ENCODE peak calls at places on chromosomes 7 and 10, in seven cellular contexts. One of them, this sample, is unnamed.

GRCh38 chr10:33193867-33194521 is 140.5 kb downstream of the NRP1 start:
- DNase-seq in DMS53: peak; percentile 66
- DNase-seq in activated CD4-positive, alpha-beta T cell treated with anti-CD3 and anti-CD28 coated beads, Interleukin-2, amount 50 U/mL, for 1 hour: no peak
- DNase-seq in Ammon's horn: no peak
- DNase-seq in suprapubic skin: peak; percentile 73
- DNase-seq in activated T-cell treated with anti-CD3 and anti-CD28 coated beads for 48 hours: no peak
- DNase-seq in T-cell: no peak
- DNase-seq in this sample: no peak

GRCh38 chr10:11835704-11836103 is 12.5 kb downstream of the PROSER2 start:
- DNase-seq in DMS53: no peak
- DNase-seq in Ammon's horn: no peak
- DNase-seq in activated T-cell treated with anti-CD3 and anti-CD28 coated beads for 48 hours: no peak
- DNase-seq in suprapubic skin: no peak
- DNase-seq in T-cell: no peak
- DNase-seq in activated CD4-positive, alpha-beta T cell treated with anti-CD3 and anti-CD28 coated beads, Interleukin-2, amount 50 U/mL, for 1 hour: no peak
- DNase-seq in this sample: no peak

GRCh38 chr7:131633342-131633843 is 77.0 kb upstream of the PODXL start:
- DNase-seq in T-cell: no peak
- DNase-seq in activated T-cell treated with anti-CD3 and anti-CD28 coated beads for 48 hours: no peak
- DNase-seq in DMS53: no peak
- DNase-seq in suprapubic skin: no peak
- DNase-seq in activated CD4-positive, alpha-beta T cell treated with anti-CD3 and anti-CD28 coated beads, Interleukin-2, amount 50 U/mL, for 1 hour: no peak
- DNase-seq in Ammon's horn: no peak
- DNase-seq in this sample: no peak

GRCh38 chr7:139914306-139914747 is 85.3 kb downstream of the TBXAS1 start:
- DNase-seq in suprapubic skin: no peak
- DNase-seq in activated T-cell treated with anti-CD3 and anti-CD28 coated beads for 48 hours: no peak
- DNase-seq in activated CD4-positive, alpha-beta T cell treated with anti-CD3 and anti-CD28 coated beads, Interleukin-2, amount 50 U/mL, for 1 hour: no peak
- DNase-seq in Ammon's horn: no peak
- DNase-seq in T-cell: no peak
- DNase-seq in DMS53: peak; percentile 18
- DNase-seq in this sample: no peak

GRCh38 chr7:2016761-2017482 is 215.8 kb downstream of the MAD1L1 start:
- DNase-seq in T-cell: no peak
- DNase-seq in activated CD4-positive, alpha-beta T cell treated with anti-CD3 and anti-CD28 coated beads, Interleukin-2, amount 50 U/mL, for 1 hour: no peak
- DNase-seq in Ammon's horn: no peak
- DNase-seq in DMS53: no peak
- DNase-seq in suprapubic skin: peak; percentile 26
- DNase-seq in activated T-cell treated with anti-CD3 and anti-CD28 coated beads for 48 hours: no peak
- DNase-seq in this sample: no peak

GRCh38 chr10:33893502-33893901 is 559.0 kb upstream of the NRP1 start:
- DNase-seq in activated CD4-positive, alpha-beta T cell treated with anti-CD3 and anti-CD28 coated beads, Interleukin-2, amount 50 U/mL, for 1 hour: no peak
- DNase-seq in activated T-cell treated with anti-CD3 and anti-CD28 coated beads for 48 hours: no peak
- DNase-seq in suprapubic skin: no peak
- DNase-seq in T-cell: no peak
- DNase-seq in DMS53: no peak
- DNase-seq in Ammon's horn: no peak
- DNase-seq in this sample: no peak

GRCh38 chr7:155850730-155851678 is 38.7 kb upstream of the SHH start:
- DNase-seq in activated CD4-positive, alpha-beta T cell treated with anti-CD3 and anti-CD28 coated beads, Interleukin-2, amount 50 U/mL, for 1 hour: no peak
- DNase-seq in Ammon's horn: no peak
- DNase-seq in T-cell: no peak
- DNase-seq in activated T-cell treated with anti-CD3 and anti-CD28 coated beads for 48 hours: no peak
- DNase-seq in DMS53: no peak
- DNase-seq in suprapubic skin: peak; percentile 19
- DNase-seq in this sample: no peak

GRCh38 chr10:104337527-104337984 is 709 bp downstream of the ITPRIP start:
- DNase-seq in activated CD4-positive, alpha-beta T cell treated with anti-CD3 and anti-CD28 coated beads, Interleukin-2, amount 50 U/mL, for 1 hour: no peak
- DNase-seq in Ammon's horn: no peak
- DNase-seq in suprapubic skin: no peak
- DNase-seq in activated T-cell treated with anti-CD3 and anti-CD28 coated beads for 48 hours: no peak
- DNase-seq in DMS53: no peak
- DNase-seq in T-cell: no peak
- DNase-seq in this sample: peak; percentile 27

GRCh38 chr10:79266543-79267312 is 80.5 kb upstream of the PPIF start:
- DNase-seq in activated T-cell treated with anti-CD3 and anti-CD28 coated beads for 48 hours: no peak
- DNase-seq in T-cell: no peak
- DNase-seq in activated CD4-positive, alpha-beta T cell treated with anti-CD3 and anti-CD28 coated beads, Interleukin-2, amount 50 U/mL, for 1 hour: no peak
- DNase-seq in Ammon's horn: peak; percentile 81
- DNase-seq in DMS53: no peak
- DNase-seq in suprapubic skin: no peak
- DNase-seq in this sample: peak; percentile 53

GRCh38 chr7:74262639-74263398 is 8.6 kb upstream of the RFC2 start:
- DNase-seq in suprapubic skin: no peak
- DNase-seq in DMS53: peak; percentile 59
- DNase-seq in activated T-cell treated with anti-CD3 and anti-CD28 coated beads for 48 hours: no peak
- DNase-seq in Ammon's horn: no peak
- DNase-seq in T-cell: no peak
- DNase-seq in activated CD4-positive, alpha-beta T cell treated with anti-CD3 and anti-CD28 coated beads, Interleukin-2, amount 50 U/mL, for 1 hour: no peak
- DNase-seq in this sample: no peak

GRCh38 chr10:87038786-87039185 is 18.7 kb downstream of the FAM25A start:
- DNase-seq in T-cell: no peak
- DNase-seq in DMS53: no peak
- DNase-seq in Ammon's horn: no peak
- DNase-seq in suprapubic skin: no peak
- DNase-seq in activated CD4-positive, alpha-beta T cell treated with anti-CD3 and anti-CD28 coated beads, Interleukin-2, amount 50 U/mL, for 1 hour: no peak
- DNase-seq in activated T-cell treated with anti-CD3 and anti-CD28 coated beads for 48 hours: no peak
- DNase-seq in this sample: no peak

GRCh38 chr7:44154703-44155102 is 13.6 kb upstream of the MYL7 start:
- DNase-seq in suprapubic skin: no peak
- DNase-seq in activated T-cell treated with anti-CD3 and anti-CD28 coated beads for 48 hours: no peak
- DNase-seq in DMS53: no peak
- DNase-seq in activated CD4-positive, alpha-beta T cell treated with anti-CD3 and anti-CD28 coated beads, Interleukin-2, amount 50 U/mL, for 1 hour: no peak
- DNase-seq in T-cell: no peak
- DNase-seq in Ammon's horn: no peak
- DNase-seq in this sample: no peak

GRCh38 chr7:44431091-44431608 is 59.3 kb downstream of the NUDCD3 start:
- DNase-seq in activated T-cell treated with anti-CD3 and anti-CD28 coated beads for 48 hours: no peak
- DNase-seq in Ammon's horn: peak; percentile 52
- DNase-seq in T-cell: peak; percentile 11
- DNase-seq in DMS53: peak; percentile 69
- DNase-seq in activated CD4-positive, alpha-beta T cell treated with anti-CD3 and anti-CD28 coated beads, Interleukin-2, amount 50 U/mL, for 1 hour: peak; percentile 18
- DNase-seq in suprapubic skin: no peak
- DNase-seq in this sample: no peak

GRCh38 chr10:77513783-77514331 is 123.8 kb downstream of the KCNMA1 start:
- DNase-seq in Ammon's horn: peak; percentile 79
- DNase-seq in suprapubic skin: no peak
- DNase-seq in activated T-cell treated with anti-CD3 and anti-CD28 coated beads for 48 hours: no peak
- DNase-seq in activated CD4-positive, alpha-beta T cell treated with anti-CD3 and anti-CD28 coated beads, Interleukin-2, amount 50 U/mL, for 1 hour: no peak
- DNase-seq in DMS53: peak; percentile 93
- DNase-seq in T-cell: no peak
- DNase-seq in this sample: peak; percentile 49

GRCh38 chr7:149799397-149800168 is 26.2 kb upstream of the ZNF467 start:
- DNase-seq in DMS53: peak; percentile 55
- DNase-seq in activated CD4-positive, alpha-beta T cell treated with anti-CD3 and anti-CD28 coated beads, Interleukin-2, amount 50 U/mL, for 1 hour: peak; percentile 69
- DNase-seq in suprapubic skin: no peak
- DNase-seq in T-cell: peak; percentile 41
- DNase-seq in Ammon's horn: peak; percentile 24
- DNase-seq in activated T-cell treated with anti-CD3 and anti-CD28 coated beads for 48 hours: peak; percentile 36
- DNase-seq in this sample: peak; percentile 7

GRCh38 chr10:71911296-71911954 is 52.8 kb upstream of the CHST3 start:
- DNase-seq in activated T-cell treated with anti-CD3 and anti-CD28 coated beads for 48 hours: no peak
- DNase-seq in DMS53: no peak
- DNase-seq in activated CD4-positive, alpha-beta T cell treated with anti-CD3 and anti-CD28 coated beads, Interleukin-2, amount 50 U/mL, for 1 hour: no peak
- DNase-seq in T-cell: no peak
- DNase-seq in Ammon's horn: no peak
- DNase-seq in suprapubic skin: no peak
- DNase-seq in this sample: no peak

GRCh38 chr10:81600185-81600584 is 274.8 kb upstream of the NRG3 start:
- DNase-seq in T-cell: no peak
- DNase-seq in Ammon's horn: no peak
- DNase-seq in activated CD4-positive, alpha-beta T cell treated with anti-CD3 and anti-CD28 coated beads, Interleukin-2, amount 50 U/mL, for 1 hour: no peak
- DNase-seq in activated T-cell treated with anti-CD3 and anti-CD28 coated beads for 48 hours: no peak
- DNase-seq in DMS53: peak; percentile 71
- DNase-seq in suprapubic skin: no peak
- DNase-seq in this sample: no peak

GRCh38 chr10:43315535-43316245 is 48.8 kb upstream of the RASGEF1A start:
- DNase-seq in T-cell: no peak
- DNase-seq in suprapubic skin: no peak
- DNase-seq in Ammon's horn: no peak
- DNase-seq in activated T-cell treated with anti-CD3 and anti-CD28 coated beads for 48 hours: no peak
- DNase-seq in DMS53: no peak
- DNase-seq in activated CD4-positive, alpha-beta T cell treated with anti-CD3 and anti-CD28 coated beads, Interleukin-2, amount 50 U/mL, for 1 hour: no peak
- DNase-seq in this sample: no peak

GRCh38 chr10:96509017-96509641 is 4.6 kb downstream of the TLL2 start:
- DNase-seq in activated T-cell treated with anti-CD3 and anti-CD28 coated beads for 48 hours: no peak
- DNase-seq in T-cell: no peak
- DNase-seq in Ammon's horn: no peak
- DNase-seq in suprapubic skin: no peak
- DNase-seq in activated CD4-positive, alpha-beta T cell treated with anti-CD3 and anti-CD28 coated beads, Interleukin-2, amount 50 U/mL, for 1 hour: no peak
- DNase-seq in DMS53: no peak
- DNase-seq in this sample: no peak

GRCh38 chr10:79346388-79347225 is 662 bp upstream of the PPIF start:
- DNase-seq in T-cell: no peak
- DNase-seq in Ammon's horn: no peak
- DNase-seq in DMS53: peak; percentile 81
- DNase-seq in activated T-cell treated with anti-CD3 and anti-CD28 coated beads for 48 hours: no peak
- DNase-seq in suprapubic skin: no peak
- DNase-seq in activated CD4-positive, alpha-beta T cell treated with anti-CD3 and anti-CD28 coated beads, Interleukin-2, amount 50 U/mL, for 1 hour: no peak
- DNase-seq in this sample: no peak

GRCh38 chr10:13792011-13792410 is 205.2 kb downstream of the PRPF18 start:
- DNase-seq in suprapubic skin: no peak
- DNase-seq in Ammon's horn: no peak
- DNase-seq in DMS53: peak; percentile 47
- DNase-seq in activated T-cell treated with anti-CD3 and anti-CD28 coated beads for 48 hours: no peak
- DNase-seq in T-cell: no peak
- DNase-seq in activated CD4-positive, alpha-beta T cell treated with anti-CD3 and anti-CD28 coated beads, Interleukin-2, amount 50 U/mL, for 1 hour: no peak
- DNase-seq in this sample: no peak

GRCh38 chr10:118508355-118508754 is 87.1 kb downstream of the PRLHR start:
- DNase-seq in DMS53: no peak
- DNase-seq in activated T-cell treated with anti-CD3 and anti-CD28 coated beads for 48 hours: no peak
- DNase-seq in Ammon's horn: no peak
- DNase-seq in activated CD4-positive, alpha-beta T cell treated with anti-CD3 and anti-CD28 coated beads, Interleukin-2, amount 50 U/mL, for 1 hour: no peak
- DNase-seq in T-cell: no peak
- DNase-seq in suprapubic skin: no peak
- DNase-seq in this sample: no peak

GRCh38 chr7:47672966-47673365 is 91.1 kb upstream of the TNS3 start:
- DNase-seq in DMS53: no peak
- DNase-seq in suprapubic skin: no peak
- DNase-seq in Ammon's horn: no peak
- DNase-seq in activated CD4-positive, alpha-beta T cell treated with anti-CD3 and anti-CD28 coated beads, Interleukin-2, amount 50 U/mL, for 1 hour: no peak
- DNase-seq in T-cell: no peak
- DNase-seq in activated T-cell treated with anti-CD3 and anti-CD28 coated beads for 48 hours: no peak
- DNase-seq in this sample: no peak

GRCh38 chr10:68666280-68666760 is 54.7 kb upstream of the CCAR1 start:
- DNase-seq in suprapubic skin: no peak
- DNase-seq in DMS53: no peak
- DNase-seq in Ammon's horn: no peak
- DNase-seq in activated T-cell treated with anti-CD3 and anti-CD28 coated beads for 48 hours: no peak
- DNase-seq in activated CD4-positive, alpha-beta T cell treated with anti-CD3 and anti-CD28 coated beads, Interleukin-2, amount 50 U/mL, for 1 hour: no peak
- DNase-seq in T-cell: no peak
- DNase-seq in this sample: no peak

GRCh38 chr7:155360495-155361362 is 63.1 kb downstream of the INSIG1 start:
- DNase-seq in Ammon's horn: no peak
- DNase-seq in DMS53: no peak
- DNase-seq in T-cell: no peak
- DNase-seq in suprapubic skin: no peak
- DNase-seq in activated T-cell treated with anti-CD3 and anti-CD28 coated beads for 48 hours: no peak
- DNase-seq in activated CD4-positive, alpha-beta T cell treated with anti-CD3 and anti-CD28 coated beads, Interleukin-2, amount 50 U/mL, for 1 hour: no peak
- DNase-seq in this sample: no peak

This sample was measured in nucleus accumbens.